ENCODE peak calls at places on chromosome 2, in ten cellular contexts. B is fibroblast of mammary gland; Z is HCEC 1CT; S is NCI-H226; W is Calu3; Y is NCI-H1694; K is hepatic stellate cell; N is naive thymus-derived CD4-positive, alpha-beta T cell; R is fibroblast of the aortic adventitia; E is AG08395. P is an unnamed sample.

GRCh38 chr2:100246163-100247145 is 75.8 kb downstream of the LONRF2 start:
- DNase-seq in B (peak), Z (no peak), S (no peak), W (peak), Y (peak), K (peak), N (peak), R (peak), E (peak), P (no peak)

GRCh38 chr2:121804340-121804739 is 48.9 kb downstream of the TSN start:
- DNase-seq in B (peak), Z (peak), S (no peak), W (peak), Y (peak), K (no peak), N (no peak), R (no peak), E (no peak), P (peak)

GRCh38 chr2:116719841-116720240 is 1094.7 kb upstream of the DDX18 start:
- DNase-seq in B (peak), Z (no peak), S (no peak), W (peak), Y (peak), K (no peak), N (no peak), R (no peak), E (no peak), P (peak)

GRCh38 chr2:217166241-217166640 is 306.4 kb upstream of the TNP1 start:
- DNase-seq in B (peak), Z (peak), S (peak), W (peak), Y (peak), K (no peak), N (no peak), R (peak), E (peak), P (peak)

GRCh38 chr2:72834561-72834960 is 8.7 kb upstream of the EXOC6B start:
- DNase-seq in B (no peak), Z (no peak), S (no peak), W (no peak), Y (no peak), K (no peak), N (no peak), R (no peak), E (no peak), P (no peak)

GRCh38 chr2:104702451-104702850 is 151.5 kb upstream of the POU3F3 start:
- DNase-seq in B (no peak), Z (no peak), S (no peak), W (no peak), Y (no peak), K (no peak), N (no peak), R (no peak), E (no peak), P (no peak)

GRCh38 chr2:10007440-10007839 is 35.9 kb upstream of the KLF11 start:
- DNase-seq in B (no peak), Z (no peak), S (no peak), W (no peak), Y (no peak), K (peak), N (no peak), R (peak), E (peak), P (no peak)

GRCh38 chr2:220006152-220006551 is 378.7 kb downstream of the SLC4A3 start:
- DNase-seq in B (peak), Z (peak), S (no peak), W (no peak), Y (no peak), K (no peak), N (no peak), R (no peak), E (peak), P (peak)

GRCh38 chr2:140108706-140109472 is 1328.7 kb upstream of the NXPH2 start:
- DNase-seq in B (no peak), Z (no peak), S (no peak), W (no peak), Y (no peak), K (no peak), N (no peak), R (no peak), E (no peak), P (no peak)

GRCh38 chr2:203441463-203441862 is 93.6 kb downstream of the RAPH1 start:
- DNase-seq in B (no peak), Z (no peak), S (no peak), W (no peak), Y (no peak), K (no peak), N (no peak), R (no peak), E (no peak), P (no peak)

GRCh38 chr2:1818404-1818803 is 74.1 kb upstream of the PXDN start:
- DNase-seq in B (no peak), Z (peak), S (no peak), W (no peak), Y (no peak), K (no peak), N (no peak), R (no peak), E (no peak), P (no peak)

GRCh38 chr2:146661494-146662096 is 1183.2 kb upstream of the ACVR2A start:
- DNase-seq in B (peak), Z (peak), S (no peak), W (no peak), Y (peak), K (peak), N (no peak), R (peak), E (peak), P (peak)

GRCh38 chr2:41791523-41791922 is 256.3 kb upstream of the PKDCC start:
- DNase-seq in B (peak), Z (peak), S (peak), W (peak), Y (no peak), K (no peak), N (no peak), R (peak), E (peak), P (peak)

GRCh38 chr2:44267269-44268258 is 7.7 kb upstream of the SLC3A1 start:
- DNase-seq in B (peak), Z (no peak), S (no peak), W (no peak), Y (no peak), K (peak), N (no peak), R (peak), E (peak), P (peak)

GRCh38 chr2:233967163-233967562 is 50.0 kb downstream of the TRPM8 start:
- DNase-seq in B (no peak), Z (no peak), S (no peak), W (no peak), Y (no peak), K (no peak), N (no peak), R (no peak), E (no peak), P (no peak)

GRCh38 chr2:15561574-15562344 is 625 bp upstream of the NBAS start:
- DNase-seq in B (peak), Z (peak), S (peak), W (no peak), Y (no peak), K (peak), N (peak), R (peak), E (peak), P (peak)

GRCh38 chr2:111702119-111702808 is 181.7 kb downstream of the ANAPC1 start:
- DNase-seq in B (peak), Z (peak), S (peak), W (peak), Y (peak), K (peak), N (peak), R (peak), E (peak), P (peak)

GRCh38 chr2:222915092-222915957 is 54.5 kb downstream of the ACSL3 start:
- DNase-seq in B (peak), Z (peak), S (no peak), W (no peak), Y (peak), K (no peak), N (no peak), R (peak), E (peak), P (peak)

GRCh38 chr2:224958873-224959272 is 83.4 kb downstream of the DOCK10 start:
- DNase-seq in B (peak), Z (no peak), S (no peak), W (no peak), Y (no peak), K (no peak), N (no peak), R (peak), E (peak), P (no peak)

GRCh38 chr2:42636956-42637355 is 68.5 kb downstream of the MTA3 start:
- DNase-seq in B (no peak), Z (no peak), S (no peak), W (no peak), Y (no peak), K (no peak), N (no peak), R (no peak), E (no peak), P (no peak)

GRCh38 chr2:170155022-170155722 is 22.8 kb upstream of the MYO3B start:
- DNase-seq in B (peak), Z (peak), S (peak), W (peak), Y (no peak), K (no peak), N (no peak), R (peak), E (peak), P (peak)

GRCh38 chr2:97763176-97763845 is 49.9 kb downstream of the ZAP70 start:
- DNase-seq in B (peak), Z (no peak), S (no peak), W (no peak), Y (no peak), K (no peak), N (no peak), R (no peak), E (no peak), P (peak)

GRCh38 chr2:22904126-22904684 is 480.8 kb upstream of the KLHL29 start:
- DNase-seq in B (peak), Z (no peak), S (no peak), W (peak), Y (peak), K (no peak), N (no peak), R (no peak), E (no peak), P (no peak)

GRCh38 chr2:133167990-133168389 is 400.3 kb downstream of the NCKAP5 start:
- DNase-seq in B (no peak), Z (no peak), S (no peak), W (no peak), Y (no peak), K (no peak), N (no peak), R (peak), E (no peak), P (no peak)

GRCh38 chr2:174888646-174889271 is 116.4 kb downstream of the CHN1 start:
- DNase-seq in B (no peak), Z (peak), S (no peak), W (no peak), Y (no peak), K (no peak), N (no peak), R (no peak), E (no peak), P (no peak)

GRCh38 chr2:208359632-208359986 is 47.0 kb upstream of the PTH2R start:
- DNase-seq in B (no peak), Z (no peak), S (no peak), W (no peak), Y (no peak), K (no peak), N (no peak), R (no peak), E (no peak), P (no peak)

GRCh38 chr2:230318190-230319121 is 8.5 kb upstream of the SP140L start:
- DNase-seq in B (no peak), Z (no peak), S (no peak), W (no peak), Y (no peak), K (no peak), N (peak), R (no peak), E (no peak), P (no peak)

GRCh38 chr2:205675861-205676516 is 6.3 kb upstream of the NRP2 start:
- DNase-seq in B (peak), Z (peak), S (peak), W (peak), Y (peak), K (peak), N (peak), R (peak), E (peak), P (peak)

GRCh38 chr2:137208361-137208973 is 443.1 kb downstream of the THSD7B start:
- DNase-seq in B (peak), Z (no peak), S (no peak), W (no peak), Y (no peak), K (no peak), N (no peak), R (peak), E (peak), P (peak)

GRCh38 chr2:36461039-36461681 is 105.6 kb downstream of the CRIM1 start:
- DNase-seq in B (peak), Z (peak), S (peak), W (no peak), Y (no peak), K (peak), N (no peak), R (peak), E (peak), P (peak)

GRCh38 chr2:47069628-47070154 is 85.4 kb downstream of the STPG4 start:
- DNase-seq in B (no peak), Z (peak), S (peak), W (peak), Y (no peak), K (peak), N (no peak), R (peak), E (peak), P (peak)

GRCh38 chr2:46849741-46850474 is 65.7 kb downstream of the MCFD2 start:
- DNase-seq in B (peak), Z (peak), S (peak), W (no peak), Y (no peak), K (peak), N (no peak), R (peak), E (no peak), P (peak)

GRCh38 chr2:179443175-179443574 is 178.5 kb upstream of the SESTD1 start:
- DNase-seq in B (no peak), Z (no peak), S (no peak), W (no peak), Y (no peak), K (no peak), N (no peak), R (no peak), E (no peak), P (no peak)

GRCh38 chr2:227297052-227297451 is 28.0 kb upstream of the MFF start:
- DNase-seq in B (no peak), Z (no peak), S (no peak), W (no peak), Y (no peak), K (no peak), N (no peak), R (no peak), E (no peak), P (no peak)

GRCh38 chr2:10762651-10763460 is 41.4 kb downstream of the ATP6V1C2 start:
- DNase-seq in B (peak), Z (peak), S (no peak), W (no peak), Y (no peak), K (peak), N (no peak), R (peak), E (peak), P (no peak)

GRCh38 chr2:30666307-30666874 is 140.9 kb downstream of the CAPN13 start:
- DNase-seq in B (peak), Z (peak), S (peak), W (peak), Y (no peak), K (peak), N (no peak), R (peak), E (peak), P (peak)

GRCh38 chr2:217903859-217904613 is 98.8 kb downstream of the TNS1 start:
- DNase-seq in B (peak), Z (no peak), S (no peak), W (no peak), Y (peak), K (peak), N (no peak), R (peak), E (peak), P (no peak)

GRCh38 chr2:46171441-46171953 is 125.7 kb upstream of the EPAS1 start:
- DNase-seq in B (peak), Z (peak), S (peak), W (no peak), Y (peak), K (peak), N (no peak), R (peak), E (peak), P (peak)

GRCh38 chr2:168961450-168962229 is 60.5 kb downstream of the G6PC2 start:
- DNase-seq in B (peak), Z (peak), S (peak), W (peak), Y (peak), K (peak), N (peak), R (peak), E (peak), P (peak)

P was measured in A172.